ENCODE peak calls at places on chromosomes 1 and 21, in five cellular contexts. T, O, L, W and M are unnamed samples.

GRCh38 chr1:240312872-240313271 is 221.2 kb downstream of the FMN2 start:
- DNase-seq in T (peak; percentile 94), O (peak; percentile 94), L (no peak), W (no peak), M (no peak)

GRCh38 chr21:45516671-45517151 is 25.5 kb downstream of the SLC19A1 start:
- DNase-seq in T (no peak), O (no peak), L (no peak), W (no peak), M (no peak)

GRCh38 chr1:66489972-66490601 is 43.9 kb upstream of the SGIP1 start:
- DNase-seq in T (no peak), O (peak; percentile 22), L (no peak), W (no peak), M (no peak)

GRCh38 chr1:21157054-21157453 is 19.6 kb downstream of the EIF4G3 start:
- DNase-seq in T (no peak), O (no peak), L (no peak), W (no peak), M (no peak)

GRCh38 chr1:236760480-236760879 is 34.6 kb upstream of the MTR start:
- DNase-seq in T (no peak), O (no peak), L (no peak), W (no peak), M (no peak)

GRCh38 chr1:94110021-94110761 is 10.8 kb downstream of the ABCA4 start:
- DNase-seq in T (no peak), O (no peak), L (no peak), W (no peak), M (no peak)

GRCh38 chr1:36133484-36133883 is 8.5 kb upstream of the COL8A2 start:
- DNase-seq in T (peak; percentile 39), O (peak; percentile 94), L (no peak), W (no peak), M (peak; percentile 44)

GRCh38 chr1:227924838-227925574 is 22.7 kb downstream of the WNT9A start:
- DNase-seq in T (no peak), O (no peak), L (no peak), W (no peak), M (no peak)

GRCh38 chr1:204127597-204128242 is 24.1 kb downstream of the ETNK2 start:
- DNase-seq in T (peak; percentile 81), O (peak; percentile 88), L (peak; percentile 50), W (no peak), M (peak; percentile 88)

GRCh38 chr1:54081306-54082270 is 28.2 kb downstream of the TCEANC2 start:
- DNase-seq in T (peak; percentile 81), O (peak; percentile 67), L (peak; percentile 89), W (peak; percentile 23), M (peak; percentile 57)

GRCh38 chr1:53637726-53638640 is 101.0 kb downstream of the GLIS1 start:
- DNase-seq in T (no peak), O (no peak), L (no peak), W (no peak), M (no peak)

GRCh38 chr1:42806593-42806992 is 10.3 kb upstream of the ERMAP start:
- DNase-seq in T (no peak), O (peak; percentile 19), L (no peak), W (no peak), M (no peak)

GRCh38 chr1:89780721-89781120 is 40.1 kb upstream of the LRRC8D start:
- DNase-seq in T (peak; percentile 69), O (peak; percentile 69), L (peak; percentile 36), W (no peak), M (peak; percentile 31)

GRCh38 chr1:214552174-214552608 is 789 bp upstream of the PTPN14 start:
- DNase-seq in T (peak; percentile 78), O (peak; percentile 64), L (no peak), W (no peak), M (peak; percentile 36)

GRCh38 chr21:34614693-34615486 is at the start of gene RCAN1:
- DNase-seq in T (peak; percentile 87), O (peak; percentile 91), L (peak; percentile 97), W (peak; percentile 75), M (peak; percentile 90)

GRCh38 chr1:145719230-145720079 is at the start of gene CD160:
- DNase-seq in T (no peak), O (no peak), L (no peak), W (no peak), M (no peak)

GRCh38 chr1:93979718-93980319 is 70.6 kb upstream of the GCLM start:
- DNase-seq in T (peak; percentile 46), O (peak; percentile 69), L (no peak), W (no peak), M (no peak)

GRCh38 chr21:38814126-38815059 is 8.7 kb downstream of the ETS2 start:
- DNase-seq in T (no peak), O (no peak), L (no peak), W (no peak), M (no peak)

GRCh38 chr21:44485254-44485793 is 30.0 kb downstream of the LRRC3 start:
- DNase-seq in T (peak; percentile 83), O (peak; percentile 8), L (peak; percentile 56), W (no peak), M (peak; percentile 83)

GRCh38 chr1:97630281-97630680 is 290.6 kb downstream of the DPYD start:
- DNase-seq in T (no peak), O (no peak), L (no peak), W (no peak), M (no peak)

GRCh38 chr1:94481473-94481933 is 60.1 kb downstream of the F3 start:
- DNase-seq in T (peak; percentile 66), O (peak; percentile 74), L (peak; percentile 65), W (peak; percentile 9), M (peak; percentile 57)

GRCh38 chr1:14811573-14811972 is 213.1 kb downstream of the KAZN start:
- DNase-seq in T (no peak), O (no peak), L (no peak), W (no peak), M (no peak)

GRCh38 chr1:32372149-32372756 is 9.9 kb downstream of the TSSK3 start:
- DNase-seq in T (no peak), O (no peak), L (no peak), W (peak; percentile 61), M (no peak)

GRCh38 chr1:55957233-55957632 is 622.1 kb downstream of the PLPP3 start:
- DNase-seq in T (no peak), O (no peak), L (no peak), W (no peak), M (no peak)

GRCh38 chr1:171126504-171126903 is 35.8 kb downstream of the FMO3 start:
- DNase-seq in T (no peak), O (no peak), L (no peak), W (no peak), M (no peak)

GRCh38 chr1:186476306-186477040 is 15.6 kb upstream of the PDC start:
- DNase-seq in T (no peak), O (peak; percentile 90), L (no peak), W (no peak), M (no peak)

GRCh38 chr21:46561448-46562095 is 43.3 kb downstream of the S100B start:
- DNase-seq in T (no peak), O (no peak), L (no peak), W (no peak), M (no peak)

GRCh38 chr1:24295547-24295946 is 23.6 kb upstream of the GRHL3 start:
- DNase-seq in T (no peak), O (no peak), L (no peak), W (no peak), M (no peak)

GRCh38 chr1:29208462-29208861 is 22.3 kb downstream of the MECR start:
- DNase-seq in T (no peak), O (no peak), L (peak; percentile 53), W (no peak), M (no peak)

GRCh38 chr1:158045639-158046038 is 52.2 kb downstream of the KIRREL1 start:
- DNase-seq in T (no peak), O (peak; percentile 90), L (no peak), W (no peak), M (no peak)

GRCh38 chr21:34598931-34599400 is 15.9 kb downstream of the RCAN1 start:
- DNase-seq in T (no peak), O (peak; percentile 36), L (no peak), W (no peak), M (peak; percentile 33)

GRCh38 chr1:209363112-209363511 is 220.4 kb upstream of the CAMK1G start:
- DNase-seq in T (no peak), O (no peak), L (no peak), W (no peak), M (no peak)

GRCh38 chr1:172531846-172532699 is 877 bp upstream of the SUCO start:
- DNase-seq in T (peak; percentile 98), O (peak; percentile 99), L (peak; percentile 98), W (peak; percentile 98), M (peak; percentile 83)

GRCh38 chr1:184595609-184596008 is 159.0 kb downstream of the EDEM3 start:
- DNase-seq in T (peak; percentile 46), O (peak; percentile 85), L (no peak), W (no peak), M (no peak)

GRCh38 chr1:46369542-46370213 is 24.4 kb upstream of the FAAH start:
- DNase-seq in T (no peak), O (peak; percentile 22), L (peak; percentile 28), W (no peak), M (no peak)

GRCh38 chr1:143653403-143653802 is 318.4 kb downstream of the FAM72C start:
- DNase-seq in T (no peak), O (no peak), L (no peak), W (no peak), M (no peak)
- H3K9me3 ChIP-seq in T (no peaks in the 10 kb centered on the region), O (no peaks in the 10 kb centered on the region), L (no peaks in the 10 kb centered on the region), W (no peaks in the 10 kb centered on the region), M (no peaks in the 10 kb centered on the region)

GRCh38 chr21:17753736-17754135 is 65.4 kb downstream of the C21orf91 start:
- DNase-seq in T (no peak), O (no peak), L (no peak), W (no peak), M (no peak)
- TF ChIP-seq CTCF in T (no peak), O (no peak), L (no peak), W (no peak), M (no peak)

GRCh38 chr1:151854658-151855057 is 1.1 kb upstream of the THEM5 start:
- DNase-seq in T (no peak), O (no peak), L (no peak), W (no peak), M (no peak)

GRCh38 chr1:151855997-151856396 is 2.5 kb upstream of the THEM5 start:
- DNase-seq in T (no peak), O (no peak), L (no peak), W (no peak), M (no peak)

GRCh38 chr1:151852733-151853132 is 779 bp downstream of the THEM5 start:
- DNase-seq in T (no peak), O (no peak), L (no peak), W (no peak), M (no peak)

GRCh38 chr1:151851886-151852285 is 1.6 kb downstream of the THEM5 start:
- DNase-seq in T (no peak), O (no peak), L (no peak), W (no peak), M (no peak)

GRCh38 chr1:151853411-151853930 is at the start of gene THEM5:
- DNase-seq in T (no peak), O (no peak), L (peak; percentile 22), W (no peak), M (no peak)
- TF ChIP-seq RCOR1 in T (no peak), O (no peak), L (no peak), W (no peak), M (no peak)

DNA sequence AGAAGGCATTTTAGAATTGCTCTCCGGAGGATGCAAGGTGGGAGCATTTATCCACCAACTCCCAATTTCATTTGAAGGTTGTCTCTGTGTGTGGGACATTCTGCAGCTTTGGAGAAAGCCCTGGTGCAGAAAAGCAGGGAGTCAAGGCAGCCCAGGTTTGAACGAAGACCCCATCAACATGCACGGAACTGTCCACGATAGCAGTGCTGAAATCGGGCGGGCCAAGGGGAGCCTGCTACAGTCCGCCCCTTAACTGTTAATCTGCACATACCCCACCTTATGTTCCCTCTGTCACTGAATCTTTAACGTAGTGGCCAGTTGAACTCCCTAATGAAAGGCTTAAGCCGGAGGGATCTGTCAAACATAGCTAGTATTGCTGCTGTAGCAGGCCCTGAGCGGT is 68.8 kb upstream of the C1orf174 start:
- DNase-seq in T (no peak), O (no peak), L (peak; percentile 33), W (no peak), M (no peak)
- H3K9me3 ChIP-seq in T (no peaks in the 10 kb centered on the region), O (peaks cover 46% of the 10 kb centered on the region), L (no peaks in the 10 kb centered on the region), W (no peaks in the 10 kb centered on the region), M (no peaks in the 10 kb centered on the region)